ENCODE peak calls at places on chromosomes 3 and 15, in five cellular contexts. R, Y, Z, D and V are unnamed samples.

GRCh38 chr3:192850501-192850981 is 67.1 kb downstream of the MB21D2 start:
- DNase-seq in Y (peak), Z (no peak), R (peak), D (peak), V (no peak)

GRCh38 chr3:42013652-42014442 is 51.9 kb upstream of the ULK4 start:
- DNase-seq in Z (peak), D (no peak), Y (peak), R (peak), V (no peak)

GRCh38 chr3:32685604-32686185 is 707 bp downstream of the CNOT10 start:
- DNase-seq in Z (no peak), Y (no peak), D (peak), R (no peak), V (no peak)

GRCh38 chr3:16402451-16402850 is 111.0 kb downstream of the RFTN1 start:
- DNase-seq in Z (no peak), D (peak), Y (no peak), R (no peak), V (no peak)

GRCh38 chr3:132652640-132653270 is 6.9 kb downstream of the ACAD11 start:
- DNase-seq in Y (no peak), R (no peak), Z (no peak), D (peak), V (no peak)

GRCh38 chr3:115169808-115170207 is 22.7 kb upstream of the ZBTB20 start:
- DNase-seq in Z (no peak), Y (no peak), D (peak), R (no peak), V (no peak)

GRCh38 chr3:112446343-112446742 is 52.9 kb downstream of the BTLA start:
- DNase-seq in R (no peak), Y (no peak), D (peak), Z (no peak), V (no peak)

GRCh38 chr3:170180107-170180951 is 1.2 kb downstream of the PHC3 start:
- DNase-seq in R (peak), D (no peak), Z (peak), Y (no peak), V (no peak)

GRCh38 chr3:186413615-186414415 is 51.8 kb upstream of the DGKG start:
- DNase-seq in D (peak), Z (peak), Y (no peak), R (peak), V (no peak)

GRCh38 chr3:1404270-1404669 is 311.4 kb downstream of the CNTN6 start:
- DNase-seq in Y (no peak), R (peak), D (no peak), Z (peak), V (no peak)

GRCh38 chr15:53312707-53313106 is 446.8 kb downstream of the WDR72 start:
- DNase-seq in R (no peak), Y (no peak), Z (no peak), D (no peak), V (no peak)

GRCh38 chr3:138620431-138620830 is 11.9 kb downstream of the FAIM start:
- DNase-seq in D (no peak), Z (no peak), Y (no peak), R (no peak), V (no peak)

GRCh38 chr3:152688313-152688712 is 146.6 kb upstream of the P2RY1 start:
- DNase-seq in Y (no peak), D (no peak), R (peak), Z (no peak), V (no peak)

GRCh38 chr3:18215639-18216038 is 209.5 kb downstream of the SATB1 start:
- DNase-seq in D (no peak), Z (no peak), Y (no peak), R (no peak), V (no peak)

GRCh38 chr3:184952671-184953070 is 140.7 kb downstream of the VPS8 start:
- DNase-seq in Z (no peak), R (no peak), Y (no peak), D (peak), V (no peak)

GRCh38 chr3:31170932-31171670 is 276.6 kb upstream of the GADL1 start:
- DNase-seq in Z (no peak), R (no peak), Y (no peak), D (peak), V (no peak)

GRCh38 chr15:38857814-38858213 is 293.2 kb upstream of the RASGRP1 start:
- DNase-seq in R (no peak), D (no peak), Y (no peak), Z (no peak), V (no peak)

GRCh38 chr3:146972726-146973125 is 367.6 kb upstream of the PLSCR5 start:
- DNase-seq in Z (no peak), D (peak), Y (no peak), R (no peak), V (no peak)

GRCh38 chr15:91970142-91970541 is 116.6 kb downstream of the SLCO3A1 start:
- DNase-seq in Z (no peak), D (peak), R (no peak), Y (peak), V (no peak)

GRCh38 chr15:58040117-58040516 is 25.4 kb downstream of the ALDH1A2 start:
- DNase-seq in R (no peak), Y (no peak), Z (no peak), D (no peak), V (no peak)

GRCh38 chr3:187000711-187001151 is 70.4 kb downstream of the ST6GAL1 start:
- DNase-seq in Z (no peak), R (no peak), D (no peak), Y (no peak), V (no peak)

GRCh38 chr3:187310954-187311470 is 19.5 kb upstream of the MASP1 start:
- DNase-seq in Y (no peak), Z (no peak), D (no peak), R (no peak), V (no peak)

GRCh38 chr3:115713247-115713646 is 89.9 kb downstream of the GAP43 start:
- DNase-seq in R (no peak), Y (no peak), D (peak), Z (peak), V (no peak)

GRCh38 chr15:48596415-48596814 is 49.1 kb downstream of the FBN1 start:
- DNase-seq in Z (no peak), Y (no peak), D (peak), R (no peak), V (peak)

GRCh38 chr3:10743366-10744097 is 72.5 kb upstream of the SLC6A11 start:
- DNase-seq in Y (no peak), D (no peak), R (no peak), Z (no peak), V (no peak)

GRCh38 chr15:93034512-93034911 is 54.5 kb downstream of the RGMA start:
- DNase-seq in R (no peak), D (no peak), Y (no peak), Z (no peak), V (no peak)

GRCh38 chr3:28758115-28758514 is 409.5 kb upstream of the AZI2 start:
- DNase-seq in D (no peak), Y (no peak), R (no peak), Z (no peak), V (no peak)
- H3K4me3 ChIP-seq in D (no peak), Y (no peak), R (no peak), Z (no peak), V (no peak)

GRCh38 chr3:55486101-55486856 is 827 bp downstream of the WNT5A start:
- DNase-seq in Z (peak), R (peak), Y (peak), D (peak), V (no peak)
- H3K4me3 ChIP-seq in Z (no peak), R (peak), Y (no peak), D (peak), V (peak)

DNA sequence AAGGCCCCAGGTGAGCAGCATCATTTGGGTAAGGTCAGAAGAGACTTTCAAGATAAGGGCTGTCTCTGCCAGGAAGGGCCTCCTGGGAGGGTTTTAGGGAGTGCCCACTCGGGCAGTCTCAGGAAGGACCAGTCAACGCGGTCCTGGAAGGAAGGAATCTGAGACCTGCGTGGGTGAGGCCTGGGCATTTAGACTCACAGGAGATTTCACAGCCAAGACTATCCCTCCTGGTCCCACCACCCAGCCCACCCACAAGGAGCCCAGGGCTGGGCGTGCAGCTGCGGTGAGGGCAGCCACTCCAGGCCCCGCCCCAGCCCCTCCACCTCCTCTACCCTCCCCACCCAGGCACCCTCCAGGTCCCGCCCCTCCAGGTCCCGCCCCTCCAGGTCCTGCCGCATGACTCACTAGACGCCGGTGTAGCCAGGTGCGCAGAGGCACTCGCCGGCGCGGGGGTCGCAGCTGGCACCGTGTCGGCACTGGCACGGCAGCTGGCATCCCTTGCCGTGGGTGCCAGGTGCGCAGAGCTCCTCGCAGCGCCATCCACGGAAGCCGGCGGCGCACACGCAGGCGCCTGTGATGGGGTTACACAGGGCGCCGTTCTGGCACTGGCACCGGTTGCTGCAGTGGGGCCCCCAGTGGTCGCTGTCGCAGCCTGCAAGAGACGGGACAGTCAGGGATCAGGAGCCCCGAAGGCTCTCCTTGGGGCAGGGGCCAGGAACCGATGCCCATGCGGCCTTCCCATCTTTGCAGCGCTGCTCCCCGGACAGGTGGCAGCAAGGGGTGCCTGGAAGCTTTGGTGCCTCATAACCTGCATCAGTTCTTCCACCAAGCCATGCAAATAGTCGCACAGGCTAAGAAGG is 112.8 kb downstream of the RAB11A start:
- DNase-seq in D (no peak), Y (peak), Z (peak), R (peak), V (no peak)
- H3K4me3 ChIP-seq in D (no peak), Y (no peak), Z (no peak), R (peak), V (no peak)

GRCh38 chr3:80771085-80771484 is 990.4 kb downstream of the GBE1 start:
- DNase-seq in Z (peak), D (no peak), Y (no peak), R (no peak), V (no peak)

GRCh38 chr3:80770106-80771079 is 991.1 kb downstream of the GBE1 start:
- DNase-seq in Z (peak), D (no peak), R (no peak), Y (no peak), V (peak)

GRCh38 chr3:80769683-80770082 is 991.8 kb downstream of the GBE1 start:
- DNase-seq in R (no peak), Y (peak), D (no peak), Z (no peak), V (no peak)

DNA sequence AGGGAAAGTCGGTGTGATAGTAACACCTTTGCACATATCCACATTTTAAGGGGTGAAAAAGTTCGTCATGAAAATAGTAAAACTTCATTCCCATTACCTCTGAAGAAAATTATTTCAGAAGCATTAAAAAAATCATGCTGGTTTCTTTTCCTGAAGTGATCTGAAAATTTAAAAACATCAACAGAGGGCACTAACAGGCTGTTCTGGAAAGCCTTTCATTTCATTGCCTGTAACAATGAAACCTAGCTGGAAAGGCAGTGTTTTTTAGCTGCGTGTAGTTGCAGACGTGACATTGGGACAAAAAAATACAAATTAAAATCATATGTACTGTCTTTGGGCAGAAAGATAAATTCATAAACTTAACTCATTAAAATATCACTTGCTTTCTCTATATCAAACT is 993.8 kb downstream of the GBE1 start:
- DNase-seq in Z (no peak), R (no peak), Y (no peak), D (no peak), V (no peak)
- H3K4me3 ChIP-seq in Z (no peak), R (no peak), Y (no peak), D (no peak), V (no peak)

DNA sequence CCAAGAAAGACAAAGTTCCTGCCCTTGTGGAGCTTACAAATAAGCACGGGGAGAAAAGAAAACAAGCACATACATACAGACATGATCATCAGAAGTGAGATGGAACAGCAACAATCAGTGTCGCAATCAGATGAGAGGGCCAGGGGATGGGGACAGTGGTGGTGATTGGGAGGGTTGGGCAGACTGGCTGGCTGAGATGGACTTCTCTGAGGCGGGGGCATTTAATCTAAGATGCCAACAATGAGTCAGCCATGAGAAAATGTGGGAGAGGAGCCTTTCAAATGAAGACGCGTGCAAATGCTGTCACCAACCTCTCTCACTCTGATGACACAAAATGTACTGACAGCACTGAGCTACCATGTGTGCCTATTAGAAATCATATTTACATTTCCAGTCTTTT is 81.4 kb downstream of the NCEH1 start:
- DNase-seq in Z (no peak), R (no peak), D (peak), Y (no peak), V (no peak)
- H3K4me3 ChIP-seq in Z (no peak), R (no peak), D (no peak), Y (no peak), V (no peak)

GRCh38 chr15:60589728-60590127 is 110.8 kb upstream of the ICE2 start:
- DNase-seq in D (peak), Y (no peak), R (no peak), Z (no peak), V (no peak)
- H3K4me3 ChIP-seq in D (no peak), Y (no peak), R (peak), Z (no peak), V (no peak)

GRCh38 chr3:72095521-72095920 is 310.6 kb upstream of the PROK2 start:
- DNase-seq in Y (no peak), D (no peak), Z (no peak), R (no peak), V (no peak)
- H3K4me3 ChIP-seq in Y (no peak), D (no peak), Z (no peak), R (no peak), V (no peak)

GRCh38 chr3:13022348-13023250 is 50.6 kb downstream of the IQSEC1 start:
- DNase-seq in R (peak), D (peak), Z (peak), Y (peak), V (no peak)
- H3K4me3 ChIP-seq in R (no peak), D (peak), Z (no peak), Y (no peak), V (no peak)